ENCODE peak calls at places on chromosomes 12 and 14, in seven cellular contexts. R is colonic mucosa, A is mammary epithelial cell, C is endothelial cell of umbilical vein, E is IMR-90, Q is endodermal cell, U is HCT116. Y is an unnamed sample.

GRCh38 chr12:101599771-101600486 is 5.2 kb downstream of the MYBPC1 start:
- DNase-seq in Q (no peak), C (no peak), E (no peak), A (peak; percentile 12), U (no peak), R (no peak), Y (no peak)

GRCh38 chr14:95901014-95901413 is 24.4 kb downstream of the TUNAR start:
- DNase-seq in A (no peak), C (no peak), R (no peak), U (no peak), Q (no peak), E (peak; percentile 33), Y (peak; percentile 74)

GRCh38 chr12:85796001-85796400 is 40.2 kb downstream of the RASSF9 start:
- DNase-seq in U (no peak), Q (no peak), R (no peak), A (no peak), C (peak; percentile 58), E (no peak), Y (peak; percentile 26)

GRCh38 chr12:47651368-47652254 is 54.2 kb downstream of the RPAP3 start:
- DNase-seq in R (peak; percentile 46), C (peak; percentile 66), E (peak; percentile 66), U (peak; percentile 3), Q (peak; percentile 82), A (peak; percentile 55), Y (peak; percentile 35)

GRCh38 chr12:91845365-91845764 is 300.3 kb downstream of the BTG1 start:
- DNase-seq in Q (no peak), A (no peak), E (no peak), R (no peak), U (no peak), C (no peak), Y (no peak)

GRCh38 chr12:123671876-123672275 is 963 bp downstream of the TCTN2 start:
- DNase-seq in C (no peak), R (no peak), A (no peak), E (peak; percentile 71), U (no peak), Q (no peak), Y (peak; percentile 68)

GRCh38 chr14:103130965-103131364 is 7.7 kb downstream of the TNFAIP2 start:
- DNase-seq in E (peak; percentile 90), U (no peak), C (no peak), R (no peak), Q (no peak), A (peak; percentile 85), Y (peak; percentile 80)

GRCh38 chr14:44165286-44165685 is 341.8 kb downstream of the FSCB start:
- DNase-seq in R (no peak), C (no peak), A (no peak), U (no peak), Q (no peak), E (no peak), Y (no peak)

GRCh38 chr12:25332143-25332542 is 81.4 kb upstream of the KRAS start:
- DNase-seq in Q (no peak), C (no peak), E (no peak), R (no peak), U (no peak), A (no peak), Y (no peak)

GRCh38 chr12:5633102-5633501 is 201.2 kb downstream of the NTF3 start:
- DNase-seq in R (no peak), E (no peak), U (no peak), Q (peak; percentile 38), C (no peak), A (no peak), Y (no peak)
- TF ChIP-seq CTCF in R (no peak), E (no peak), U (no peak), Q (no peak), C (no peak), A (no peak), Y (no peak)

GRCh38 chr14:20382526-20382925 is 30.8 kb downstream of the TEP1 start:
- DNase-seq in A (no peak), C (no peak), R (no peak), Q (no peak), U (no peak), E (no peak), Y (no peak)

GRCh38 chr14:20383636-20384035 is 29.7 kb downstream of the TEP1 start:
- DNase-seq in Q (no peak), E (no peak), U (no peak), C (no peak), R (no peak), A (no peak), Y (no peak)

GRCh38 chr14:20381341-20381740 is 32.0 kb downstream of the TEP1 start:
- DNase-seq in Q (no peak), E (no peak), R (no peak), U (no peak), A (no peak), C (no peak), Y (no peak)

GRCh38 chr14:20384321-20384720 is 29.0 kb downstream of the TEP1 start:
- DNase-seq in C (no peak), Q (no peak), R (no peak), U (no peak), E (no peak), A (no peak), Y (no peak)

DNA sequence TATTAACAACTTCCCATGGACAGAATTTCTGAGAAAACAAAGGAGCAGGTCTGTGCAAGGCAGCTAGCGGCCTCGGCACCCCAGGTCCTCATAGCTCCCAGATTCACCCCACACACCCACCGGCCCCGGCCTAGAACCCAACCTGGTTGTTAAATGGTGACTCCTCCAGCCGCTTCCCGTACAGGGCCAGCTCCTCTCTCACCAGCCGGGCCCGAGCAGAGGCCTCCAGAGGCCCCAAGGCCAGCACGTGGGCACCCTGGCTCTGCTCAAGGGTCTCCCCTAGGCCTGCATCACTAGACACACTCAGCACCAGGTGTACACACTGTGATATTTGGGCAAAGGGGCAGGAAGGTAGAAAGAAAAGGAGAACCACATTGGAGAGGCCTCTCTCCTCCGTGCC is 30.3 kb downstream of the TEP1 start:
- DNase-seq in A (no peak), R (no peak), C (no peak), E (no peak), U (no peak), Q (no peak), Y (no peak)
- H3K9ac ChIP-seq in A (no peak overlapping the region), R (no peak overlapping the region), C (no peak overlapping the region), E (no peak overlapping the region), U (no peak overlapping the region), Q (no peak overlapping the region), Y (no peak overlapping the region)

DNA sequence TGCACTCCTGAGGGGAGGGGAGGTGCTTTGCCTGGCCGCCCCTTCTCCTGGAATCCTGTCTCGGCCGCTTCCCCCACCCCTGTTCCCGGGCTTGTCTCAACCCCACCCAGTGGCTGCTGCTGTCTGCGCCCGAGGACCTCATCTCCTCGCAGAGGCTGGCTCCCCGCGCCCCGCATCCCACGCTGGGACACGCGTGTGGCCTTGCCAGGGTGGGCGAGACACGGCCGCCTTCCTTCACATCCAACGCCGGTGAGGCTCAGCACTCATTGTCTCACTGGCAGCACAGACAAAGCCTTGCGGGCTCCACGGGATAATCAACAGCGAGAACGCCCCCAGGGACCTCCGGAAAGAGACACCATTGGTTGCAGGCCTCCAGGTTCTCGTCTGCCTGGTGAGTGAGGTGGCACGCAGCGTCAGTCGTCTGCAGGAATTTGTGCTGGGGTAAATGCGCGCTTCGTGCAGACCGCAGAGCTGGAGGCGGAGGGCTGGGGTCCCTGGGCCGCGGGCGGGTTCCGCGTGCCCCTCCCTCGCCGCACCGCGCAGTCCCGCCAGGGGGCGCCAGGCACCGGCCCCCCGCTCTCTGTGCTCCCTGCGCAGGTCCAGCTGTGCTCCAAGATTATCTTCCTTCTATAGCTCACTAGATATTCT is 26.8 kb downstream of the CCDC177 start:
- DNase-seq in E (no peak), Q (peak; percentile 94), U (no peak), C (no peak), A (no peak), R (no peak), Y (peak; percentile 37)
- H3K4me3 ChIP-seq in E (no peak overlapping the region), Q (peak overlapping the region; percentile 79), U (no peak overlapping the region), C (no peak overlapping the region), A (no peak overlapping the region), R (no peak overlapping the region), Y (peak overlapping the region; percentile 54)

DNA sequence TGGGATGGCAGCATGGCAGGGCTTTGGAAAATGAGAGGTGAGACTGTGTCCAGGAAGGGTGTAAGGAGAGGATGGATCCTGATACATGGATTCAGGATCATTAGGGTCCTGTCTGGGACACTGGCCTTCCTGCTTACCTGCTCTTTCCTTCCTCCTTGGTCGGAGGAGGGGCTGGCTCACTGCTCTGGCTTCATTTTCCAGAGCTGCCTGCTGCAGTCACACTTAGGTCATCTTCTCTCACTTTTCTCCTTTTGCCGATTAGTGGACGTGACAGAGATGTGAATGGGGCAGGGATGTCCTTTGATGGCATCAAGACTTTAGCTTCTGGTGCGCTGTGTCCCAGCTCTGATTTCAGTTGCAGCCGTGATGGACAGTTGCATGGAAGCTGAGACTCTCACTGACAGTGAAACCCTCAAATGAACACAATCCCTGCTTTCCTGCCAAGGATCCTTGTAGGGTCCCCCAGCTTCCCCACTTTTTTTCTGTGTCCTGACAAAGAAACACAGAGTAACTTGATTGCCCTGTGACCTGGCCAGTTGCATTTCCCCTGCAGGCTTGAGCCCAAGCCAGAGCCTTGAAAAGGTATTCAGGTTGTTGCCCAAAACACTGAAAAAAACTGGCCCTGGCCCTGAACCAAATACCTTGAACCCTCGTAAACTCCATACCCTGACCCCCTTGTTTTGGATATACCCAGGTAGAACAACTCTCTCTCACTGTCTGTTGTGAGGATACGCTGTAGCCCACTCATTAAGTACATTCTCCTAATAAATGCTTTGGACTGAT is 756 bp upstream of the CIDEB start:
- DNase-seq in C (no peak), Q (no peak), U (no peak), E (no peak), A (no peak), R (no peak), Y (no peak)
- TF ChIP-seq CTCF in C (no peak), Q (peak; percentile 36), U (no peak), E (no peak), A (no peak), R (peak; percentile 22), Y (no peak)

GRCh38 chr12:48852734-48853168 is 788 bp upstream of the DDX23 start:
- DNase-seq in E (no peak), R (no peak), A (no peak), U (no peak), Q (no peak), C (no peak), Y (no peak)
- H3K9ac ChIP-seq in E (peak overlapping the region; percentile 12), R (peak overlapping the region; percentile 85), A (peak overlapping the region; percentile 11), U (peak overlapping the region; percentile 95), Q (peak overlapping the region; percentile 94), C (peak overlapping the region; percentile 19), Y (peak overlapping the region; percentile 97)

GRCh38 chr14:89317051-89317691 is 99.9 kb downstream of the FOXN3 start:
- DNase-seq in Q (no peak), U (no peak), R (no peak), A (no peak), C (no peak), E (no peak), Y (no peak)
- H3K4me3 ChIP-seq in Q (no peak overlapping the region), U (no peak overlapping the region), R (no peak overlapping the region), A (no peak overlapping the region), C (no peak overlapping the region), E (no peak overlapping the region), Y (no peak overlapping the region)